ENCODE peak calls at places on chromosomes 3 and 15, in four cellular contexts. R is sigmoid colon, P is cardiac muscle cell, Z is neural crest cell. X is an unnamed sample.

GRCh38 chr3:164370970-164371369 is 707.3 kb downstream of the SI start:
- DNase-seq in R (no peak), P (no peak), Z (no peak), X (no peak)

GRCh38 chr15:78684645-78685044 is 43.6 kb upstream of the CHRNB4 start:
- DNase-seq in R (no peak), P (no peak), Z (no peak), X (no peak)

GRCh38 chr15:94206463-94207167 is 24.7 kb upstream of the MCTP2 start:
- DNase-seq in R (no peak), P (no peak), Z (no peak), X (no peak)

GRCh38 chr3:197541756-197542539 is 13.8 kb downstream of the BDH1 start:
- DNase-seq in R (peak; percentile 83), P (peak; percentile 76), Z (no peak), X (peak; percentile 52)

GRCh38 chr3:129320261-129320660 is 41.6 kb downstream of the HMCES start:
- DNase-seq in R (peak; percentile 56), P (no peak), Z (no peak), X (no peak)

GRCh38 chr15:100248236-100248635 is 93.5 kb downstream of the ADAMTS17 start:
- DNase-seq in R (no peak), P (no peak), Z (no peak), X (no peak)

GRCh38 chr3:73070675-73071575 is 9.5 kb downstream of the EBLN2 start:
- DNase-seq in R (no peak), P (no peak), Z (no peak), X (no peak)

GRCh38 chr3:129558772-129559564 is 16.0 kb downstream of the H1-8 start:
- DNase-seq in R (no peak), P (no peak), Z (no peak), X (no peak)

GRCh38 chr3:110562621-110563020 is 509.0 kb upstream of the NECTIN3 start:
- DNase-seq in R (no peak), P (no peak), Z (no peak), X (no peak)

GRCh38 chr3:127612966-127613365 is 14.8 kb downstream of the MCM2 start:
- DNase-seq in R (no peak), P (no peak), Z (no peak), X (no peak)

GRCh38 chr3:14440168-14440518 is 37.7 kb downstream of the SLC6A6 start:
- DNase-seq in R (no peak), P (no peak), Z (no peak), X (no peak)

GRCh38 chr3:30768703-30769550 is 125.5 kb downstream of the GADL1 start:
- DNase-seq in R (peak; percentile 78), P (peak; percentile 80), Z (peak; percentile 80), X (peak; percentile 85)

GRCh38 chr15:57527382-57528091 is 64.2 kb upstream of the MYZAP start:
- DNase-seq in R (peak; percentile 71), P (peak; percentile 76), Z (peak; percentile 28), X (peak; percentile 60)

GRCh38 chr3:140777631-140778030 is 99.8 kb downstream of the TRIM42 start:
- DNase-seq in R (no peak), P (no peak), Z (no peak), X (no peak)

GRCh38 chr15:98583758-98584157 is 64.6 kb upstream of the IGF1R start:
- DNase-seq in R (no peak), P (no peak), Z (no peak), X (no peak)

GRCh38 chr3:56294316-56294715 is 174.0 kb downstream of the ERC2 start:
- DNase-seq in R (no peak), P (no peak), Z (no peak), X (no peak)

GRCh38 chr3:45244356-45244755 is 18.3 kb upstream of the TMEM158 start:
- DNase-seq in R (no peak), P (no peak), Z (no peak), X (no peak)
- TF ChIP-seq CTCF in R (no peak), P (no peak), Z (no peak), X (no peak)

GRCh38 chr15:88331291-88331690 is 74.8 kb upstream of the NTRK3 start:
- DNase-seq in R (no peak), P (peak; percentile 85), Z (peak; percentile 76), X (peak; percentile 94)
- TF ChIP-seq CTCF in R (no peak), P (peak; percentile 52), Z (peak; percentile 74), X (peak; percentile 90)

GRCh38 chr3:179098388-179099077 is 26.9 kb upstream of the ZMAT3 start:
- DNase-seq in R (no peak), P (no peak), Z (no peak), X (no peak)
- TF ChIP-seq CTCF in R (peak; percentile 32), P (peak; percentile 37), Z (no peak), X (no peak)

GRCh38 chr3:133914839-133915600 is 19.3 kb upstream of the RAB6B start:
- DNase-seq in R (no peak), P (no peak), Z (no peak), X (no peak)

GRCh38 chr3:133915685-133916639 is 20.3 kb upstream of the RAB6B start:
- DNase-seq in R (no peak), P (no peak), Z (no peak), X (no peak)

GRCh38 chr3:133905376-133905775 is 9.7 kb upstream of the RAB6B start:
- DNase-seq in R (no peak), P (no peak), Z (no peak), X (no peak)

GRCh38 chr3:133910422-133910821 is 14.7 kb upstream of the RAB6B start:
- DNase-seq in R (no peak), P (no peak), Z (no peak), X (no peak)
- TF ChIP-seq CTCF in R (no peak), P (peak; percentile 14), Z (peak; percentile 52), X (peak; percentile 39)

DNA sequence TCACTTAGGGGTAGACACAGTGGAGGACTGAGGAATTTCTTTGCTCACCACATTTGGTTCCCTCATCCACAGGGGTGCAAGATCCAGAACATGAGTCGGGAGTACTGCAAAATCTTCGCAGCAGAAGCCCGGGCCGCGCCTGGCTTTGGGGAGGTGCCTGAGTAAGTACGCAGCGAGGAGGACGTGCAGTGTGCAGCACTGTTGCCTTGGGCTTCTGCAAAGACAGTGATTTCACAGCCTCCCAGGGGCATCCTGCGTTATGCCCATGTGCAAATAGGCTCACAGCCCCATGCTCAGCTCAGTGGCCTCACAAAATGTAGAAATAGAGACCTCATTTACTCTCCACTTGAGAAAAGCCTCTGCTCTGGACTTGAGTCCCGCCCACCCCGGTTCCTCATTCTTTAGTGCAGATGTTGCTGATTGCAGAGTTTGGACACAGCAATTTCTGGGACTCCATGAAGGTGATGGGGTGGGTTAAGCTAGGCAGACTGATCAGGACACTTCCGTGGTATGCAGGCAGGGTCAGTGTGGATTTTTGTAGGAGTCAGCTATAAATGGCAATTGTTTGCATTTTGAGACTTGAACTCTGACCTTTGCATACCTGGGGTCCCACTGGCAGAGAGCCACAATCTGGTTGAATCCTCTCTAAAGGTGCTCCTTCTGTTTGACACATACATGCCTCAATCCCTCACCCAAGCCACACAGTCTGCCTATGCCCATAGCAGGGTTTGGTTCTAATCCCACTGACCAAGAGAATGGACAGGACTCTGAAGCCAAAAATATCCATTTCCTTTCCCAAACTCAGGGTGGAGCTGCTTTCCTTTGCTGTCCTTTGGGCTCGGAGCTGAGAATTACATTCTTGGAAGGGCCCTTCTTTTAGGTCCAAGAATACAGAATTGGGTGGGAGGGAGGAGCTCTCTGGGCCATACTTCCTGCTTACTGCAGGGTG is 20.7 kb upstream of the SLC28A1 start:
- DNase-seq in R (no peak), P (no peak), Z (no peak), X (no peak)
- TF ChIP-seq CTCF in R (no peak), P (peak; percentile 39), Z (no peak), X (no peak)

GRCh38 chr3:124783696-124784095 is 53.4 kb downstream of the UMPS start:
- DNase-seq in R (no peak), P (no peak), Z (no peak), X (no peak)

GRCh38 chr3:124787490-124788195 is 57.4 kb downstream of the UMPS start:
- DNase-seq in R (no peak), P (no peak), Z (no peak), X (no peak)

GRCh38 chr3:124786491-124787241 is 56.4 kb downstream of the UMPS start:
- DNase-seq in R (no peak), P (no peak), Z (no peak), X (no peak)

GRCh38 chr3:124784686-124785382 is 54.6 kb downstream of the UMPS start:
- DNase-seq in R (peak; percentile 58), P (no peak), Z (no peak), X (no peak)

GRCh38 chr3:124785966-124786365 is 55.7 kb downstream of the UMPS start:
- DNase-seq in R (no peak), P (no peak), Z (no peak), X (no peak)
- TF ChIP-seq CTCF in R (no peak), P (no peak), Z (no peak), X (no peak)

DNA sequence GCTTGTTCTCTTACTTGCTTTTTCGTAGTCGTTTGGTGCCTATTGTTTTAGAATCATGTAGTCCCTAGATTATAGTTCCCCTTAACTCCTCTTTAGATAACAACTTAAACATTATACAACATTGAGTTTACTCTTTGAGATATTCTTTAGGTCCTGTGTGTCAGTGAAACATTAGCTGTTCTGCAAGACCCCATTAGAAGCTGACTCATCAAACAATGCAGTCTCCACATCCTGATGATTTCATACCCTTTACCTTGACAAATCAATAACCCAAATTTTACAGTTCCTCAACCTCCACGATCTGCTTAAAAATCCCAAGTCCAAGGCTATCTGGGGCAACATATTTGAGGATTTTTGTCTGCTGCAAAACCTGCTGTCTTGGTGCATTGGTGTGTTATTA is 582.9 kb downstream of the NSUN3 start:
- DNase-seq in R (no peak), P (no peak), Z (no peak), X (no peak)
- TF ChIP-seq CTCF in R (no peak), P (no peak), Z (no peak), X (no peak)

DNA sequence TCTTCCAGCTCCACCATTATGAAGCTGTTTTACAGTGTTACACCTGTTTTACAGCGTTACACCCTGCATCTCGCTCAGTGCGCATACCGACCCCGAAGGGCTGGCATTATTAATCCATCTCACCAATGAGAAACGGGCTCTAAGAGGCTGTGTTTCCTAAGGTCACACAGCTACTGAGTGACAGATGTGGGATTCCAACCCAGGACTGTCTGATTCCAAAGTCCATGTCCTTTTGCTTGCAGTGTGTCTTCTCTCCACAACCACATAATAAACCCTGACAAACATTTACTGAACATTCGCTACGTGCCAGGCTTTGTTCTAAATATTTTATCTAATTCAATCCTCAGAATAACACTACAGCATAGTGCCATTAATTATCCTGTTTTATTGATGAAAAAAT is 79.1 kb downstream of the RAB11A start:
- DNase-seq in R (no peak), P (no peak), Z (no peak), X (no peak)
- TF ChIP-seq CTCF in R (no peak), P (no peak), Z (no peak), X (no peak)

DNA sequence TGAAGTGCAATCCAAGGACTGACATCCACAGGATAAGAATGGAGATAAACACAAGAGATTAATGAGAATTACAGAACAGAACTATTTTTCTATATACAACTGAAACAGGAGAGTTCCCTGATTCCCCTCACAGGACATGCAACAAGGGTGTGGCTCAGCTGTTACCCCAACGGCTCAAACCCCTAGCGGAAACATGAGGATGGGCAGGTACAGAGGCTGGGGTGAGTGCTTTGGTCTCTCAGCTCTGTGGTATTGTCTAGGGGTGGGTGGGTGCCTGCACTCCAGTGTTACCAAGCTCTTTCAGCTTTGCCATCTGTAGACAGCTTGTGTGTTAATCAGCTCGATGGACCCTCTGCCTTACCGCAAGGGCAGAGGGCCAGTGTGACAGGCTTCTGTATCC is 17.8 kb upstream of the LRIG1 start:
- DNase-seq in R (no peak), P (no peak), Z (no peak), X (no peak)
- TF ChIP-seq CTCF in R (no peak), P (no peak), Z (no peak), X (no peak)

GRCh38 chr3:162799910-162800309 is 1303.3 kb downstream of the OTOL1 start:
- DNase-seq in R (no peak), P (no peak), Z (no peak), X (no peak)
- TF ChIP-seq CTCF in R (no peak), P (no peak), Z (no peak), X (no peak)

X was measured in glutamatergic neuron.